ENCODE peak calls at places on chromosomes 13 and 19, in nine cellular contexts. D is SK-MEL-5; H is caudate nucleus; L is ovary; J is natural killer cell; A is lower leg skin; C is activated CD4-positive, alpha-beta T cell treated with anti-CD3 and anti-CD28 coated beads for 24 hours; Q is SK-N-DZ; W is RWPE1. E is an unnamed sample.
A peak's percentile ranks its signal among the peaks of the same experiment; 100 is the strongest.

GRCh38 chr19:40590464-40591265 is 10.5 kb upstream of the LTBP4 start:
- DNase-seq in J (no peak), H (no peak), L (no peak), W (no peak), Q (no peak), C (no peak), D (no peak), A (no peak), E (no peak)

GRCh38 chr19:7722231-7722651 is 9.7 kb downstream of the CLEC4G start:
- DNase-seq in H (no peak), J (no peak), Q (no peak), A (no peak), L (no peak), D (no peak), C (no peak), W (no peak), E (no peak)

GRCh38 chr19:2246801-2247361 is 2.2 kb upstream of the AMH start:
- DNase-seq in J (no peak), Q (no peak), A (no peak), H (no peak), W (no peak), C (no peak), D (peak; percentile 28), L (no peak), E (no peak)

GRCh38 chr13:69580255-69580654 is 527.4 kb upstream of the ATXN8OS start:
- DNase-seq in J (no peak), Q (no peak), W (no peak), H (no peak), L (no peak), D (no peak), A (no peak), C (no peak), E (no peak)

GRCh38 chr19:41172297-41173164 is 20.5 kb upstream of the CYP2S1 start:
- DNase-seq in D (no peak), Q (no peak), H (no peak), A (no peak), J (no peak), L (no peak), C (no peak), W (no peak), E (no peak)

GRCh38 chr19:33375156-33375744 is 1.7 kb downstream of the CEBPG start:
- DNase-seq in W (no peak), Q (no peak), J (no peak), H (no peak), C (no peak), L (no peak), D (no peak), A (peak; percentile 67), E (no peak)

GRCh38 chr19:14059093-14059480 is 2.8 kb downstream of the PALM3 start:
- DNase-seq in H (no peak), C (no peak), Q (no peak), L (no peak), W (no peak), A (peak; percentile 80), J (peak; percentile 46), D (no peak), E (peak; percentile 64)

GRCh38 chr19:46220038-46220615 is 9.4 kb upstream of the IGFL1 start:
- DNase-seq in A (peak; percentile 70), W (no peak), L (no peak), C (no peak), J (no peak), H (no peak), Q (no peak), D (no peak), E (no peak)

GRCh38 chr13:113801289-113801961 is 42.4 kb downstream of the TMEM255B start:
- DNase-seq in Q (no peak), C (no peak), J (no peak), A (peak; percentile 81), D (no peak), L (peak; percentile 26), W (no peak), H (no peak), E (no peak)

GRCh38 chr19:6417713-6418561 is 6.7 kb downstream of the KHSRP start:
- DNase-seq in Q (no peak), D (peak; percentile 45), H (no peak), C (no peak), W (no peak), L (peak; percentile 45), J (no peak), A (no peak), E (no peak)

GRCh38 chr19:44582581-44583265 is 30.6 kb upstream of the IGSF23 start:
- DNase-seq in L (no peak), J (no peak), W (no peak), H (no peak), D (peak; percentile 50), A (peak; percentile 69), Q (no peak), C (peak; percentile 23), E (peak; percentile 33)

GRCh38 chr13:109151696-109152095 is 522.3 kb downstream of the MYO16 start:
- DNase-seq in A (no peak), Q (no peak), W (no peak), D (no peak), H (no peak), C (no peak), J (no peak), L (no peak), E (no peak)

GRCh38 chr13:77185721-77186120 is 141.2 kb downstream of the MYCBP2 start:
- DNase-seq in Q (no peak), J (no peak), L (no peak), H (no peak), D (no peak), C (no peak), A (no peak), W (peak; percentile 1), E (no peak)

GRCh38 chr19:48719263-48720171 is at the start of gene MAMSTR:
- DNase-seq in C (no peak), D (no peak), A (no peak), H (no peak), Q (no peak), J (no peak), L (peak; percentile 78), W (no peak), E (no peak)

GRCh38 chr19:18716857-18717256 is 33.4 kb downstream of the CRTC1 start:
- DNase-seq in J (no peak), C (no peak), W (no peak), A (no peak), D (no peak), L (no peak), H (no peak), Q (no peak), E (no peak)

GRCh38 chr13:44238011-44238421 is 135.6 kb upstream of the SERP2 start:
- DNase-seq in J (no peak), D (no peak), Q (peak; percentile 83), H (no peak), L (no peak), C (no peak), W (peak; percentile 48), A (peak; percentile 64), E (no peak)

GRCh38 chr19:35557539-35558399 is 5.7 kb downstream of the ATP4A start:
- DNase-seq in C (peak; percentile 46), A (peak; percentile 83), Q (peak; percentile 78), D (peak; percentile 91), H (peak; percentile 24), W (peak; percentile 40), L (peak; percentile 73), J (no peak), E (peak; percentile 71)

GRCh38 chr13:66375756-66376155 is 854.4 kb downstream of the PCDH9 start:
- DNase-seq in L (no peak), J (no peak), C (no peak), D (no peak), A (no peak), H (no peak), W (no peak), Q (no peak), E (no peak)

GRCh38 chr13:30607908-30608307 is 9.8 kb upstream of the USPL1 start:
- DNase-seq in J (peak; percentile 46), L (no peak), W (no peak), A (no peak), C (no peak), Q (no peak), H (no peak), D (no peak), E (peak; percentile 64)

GRCh38 chr19:56958428-56958827 is 117.9 kb upstream of the PEG3 start:
- DNase-seq in D (no peak), Q (peak; percentile 57), H (no peak), A (no peak), L (no peak), J (no peak), C (no peak), W (no peak), E (no peak)

GRCh38 chr13:40087021-40088002 is 431.9 kb downstream of the COG6 start:
- DNase-seq in W (no peak), D (no peak), Q (no peak), J (no peak), H (no peak), L (no peak), C (no peak), A (no peak), E (no peak)

GRCh38 chr19:55348317-55349034 is 6.0 kb downstream of the COX6B2 start:
- DNase-seq in A (no peak), C (no peak), L (no peak), Q (no peak), J (no peak), D (no peak), H (no peak), W (no peak), E (no peak)

GRCh38 chr13:44437356-44438233 is 64.0 kb downstream of the SERP2 start:
- DNase-seq in H (no peak), C (no peak), Q (peak; percentile 54), W (no peak), J (no peak), L (no peak), D (peak; percentile 73), A (no peak), E (peak; percentile 39)

GRCh38 chr13:30805603-30806011 is 70.3 kb downstream of the ALOX5AP start:
- DNase-seq in Q (no peak), C (no peak), W (no peak), H (peak; percentile 64), L (no peak), J (no peak), D (peak; percentile 99), A (peak; percentile 88), E (no peak)

GRCh38 chr13:94329277-94329676 is 150.2 kb downstream of the DCT start:
- DNase-seq in J (no peak), W (no peak), H (no peak), A (no peak), Q (no peak), D (no peak), C (no peak), L (peak; percentile 44), E (no peak)

GRCh38 chr13:27536361-27537101 is 83.8 kb downstream of the LNX2 start:
- DNase-seq in D (no peak), J (no peak), A (no peak), H (peak; percentile 13), W (no peak), L (no peak), C (no peak), Q (no peak), E (no peak)

E was measured in germinal center.